ENCODE peak calls at places on chromosomes 12 and 14, in six cellular contexts. F is suprapubic skin; G is CD4-positive, alpha-beta memory T cell; S is Karpas-422; Z is HepG2; I is ovary. T is an unnamed sample. For H3K9me3 and H3K36me3, the result is how much of the 10 kb centered on the place peaks cover.

GRCh38 chr14:22226381-22226780 is 362.6 kb downstream of the DAD1 start:
- DNase-seq in Z (no peak), S (peak), I (no peak), F (no peak), G (peak), T (no peak)

GRCh38 chr14:90696728-90697127 is 119.5 kb downstream of the TTC7B start:
- DNase-seq in G (no peak), Z (no peak), I (no peak), S (no peak), F (no peak), T (no peak)

GRCh38 chr14:106842687-106843086 is 1316.3 kb downstream of the TMEM121 start:
- DNase-seq in Z (peak), F (no peak), S (no peak), I (peak), G (no peak), T (no peak)

GRCh38 chr12:93530358-93530757 is 42.1 kb upstream of the SOCS2 start:
- DNase-seq in G (no peak), S (no peak), F (no peak), Z (no peak), I (no peak), T (no peak)

GRCh38 chr12:100827901-100828520 is 33.4 kb downstream of the ANO4 start:
- DNase-seq in I (no peak), G (no peak), Z (peak), F (no peak), S (peak), T (no peak)

GRCh38 chr14:54219281-54220121 is 177.3 kb upstream of the CDKN3 start:
- DNase-seq in G (no peak), F (no peak), S (no peak), I (no peak), Z (no peak), T (no peak)

GRCh38 chr12:94183702-94184379 is 35.5 kb downstream of the PLXNC1 start:
- DNase-seq in S (no peak), G (no peak), I (no peak), Z (peak), F (no peak), T (no peak)

GRCh38 chr14:105059035-105059916 is 6.0 kb downstream of the GPR132 start:
- DNase-seq in Z (no peak), F (peak), G (peak), S (no peak), I (no peak), T (no peak)

GRCh38 chr12:88944403-88944802 is 364.1 kb upstream of the KITLG start:
- DNase-seq in F (no peak), S (no peak), Z (peak), I (no peak), G (no peak), T (no peak)

GRCh38 chr14:53399057-53399456 is 245.9 kb upstream of the DDHD1 start:
- DNase-seq in S (no peak), Z (no peak), G (no peak), I (no peak), F (no peak), T (no peak)

GRCh38 chr12:23049180-23049579 is 424.2 kb downstream of the ETNK1 start:
- DNase-seq in I (no peak), S (peak), G (no peak), Z (no peak), F (no peak), T (no peak)

DNA sequence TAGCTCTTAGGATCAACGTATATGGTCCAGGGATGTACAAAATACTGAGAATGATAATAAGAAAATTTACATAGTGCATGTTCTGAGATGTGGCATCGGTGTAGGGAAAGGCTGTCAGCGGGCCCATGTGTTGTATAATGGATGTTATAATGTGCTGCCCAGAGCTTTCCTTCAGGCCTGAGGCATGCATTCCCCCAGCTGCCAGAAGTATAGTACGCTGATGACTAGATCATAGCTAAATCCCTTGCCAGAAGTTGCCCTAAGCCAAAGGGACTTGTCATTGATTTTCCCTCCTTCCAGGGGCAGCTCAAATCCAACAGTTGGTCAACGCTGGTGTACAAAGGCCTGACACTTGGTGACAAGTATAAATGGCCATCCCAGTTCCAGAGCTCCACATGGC is 6.5 kb upstream of the OR11G2 start:
- DNase-seq in G (no peak), Z (no peak), S (no peak), I (no peak), F (no peak), T (no peak)
- H3K9me3 ChIP-seq in G (under half), Z (under half), S (under half), I (under half), F (under half), T (under half)

GRCh38 chr14:30641207-30641606 is 19.1 kb downstream of the SCFD1 start:
- DNase-seq in I (no peak), F (no peak), Z (no peak), G (no peak), S (no peak), T (no peak)
- H3K36me3 ChIP-seq in I (under half), F (under half), Z (under half), G (under half), S (half or more), T (half or more)

GRCh38 chr12:104751594-104751993 is 206.5 kb downstream of the SLC41A2 start:
- DNase-seq in Z (no peak), G (no peak), I (no peak), S (no peak), F (no peak), T (no peak)
- H3K27ac ChIP-seq in Z (no peak), G (no peak), I (no peak), S (no peak), F (no peak), T (no peak)

GRCh38 chr14:20044243-20044642 is 8.4 kb upstream of the OR4K13 start:
- DNase-seq in G (no peak), S (no peak), F (no peak), I (no peak), Z (no peak), T (no peak)
- H3K9me3 ChIP-seq in G (under half), S (under half), F (under half), I (under half), Z (under half), T (under half)

GRCh38 chr12:132026796-132027500 is 77.2 kb downstream of the EP400 start:
- DNase-seq in Z (no peak), F (no peak), G (no peak), I (peak), S (no peak), T (no peak)
- H3K36me3 ChIP-seq in Z (under half), F (half or more), G (half or more), I (under half), S (under half), T (half or more)

T was measured in esophagus muscularis mucosa.